ENCODE peak calls at places on chromosomes 7 and 10, in five cellular contexts. One of them, this sample, is unnamed.

GRCh38 chr10:70052462-70053211 is at the start of gene MACROH2A2:
- DNase-seq in Calu3: peak; percentile 73
- DNase-seq in type B pancreatic cell: peak; percentile 90
- DNase-seq in AG09309: peak; percentile 5
- DNase-seq in astrocyte of the cerebellum: peak; percentile 23
- DNase-seq in this sample: peak; percentile 91

GRCh38 chr10:13158401-13158800 is 3.0 kb upstream of the MCM10 start:
- DNase-seq in astrocyte of the cerebellum: no peak
- DNase-seq in Calu3: peak; percentile 22
- DNase-seq in type B pancreatic cell: no peak
- DNase-seq in AG09309: no peak
- DNase-seq in this sample: no peak

GRCh38 chr10:5076615-5077014 is 17.6 kb upstream of the AKR1C3 start:
- DNase-seq in AG09309: peak; percentile 32
- DNase-seq in astrocyte of the cerebellum: peak; percentile 27
- DNase-seq in Calu3: no peak
- DNase-seq in type B pancreatic cell: no peak
- DNase-seq in this sample: no peak

GRCh38 chr10:131065673-131066331 is 245.7 kb downstream of the TCERG1L start:
- DNase-seq in Calu3: no peak
- DNase-seq in astrocyte of the cerebellum: peak; percentile 9
- DNase-seq in type B pancreatic cell: no peak
- DNase-seq in AG09309: no peak
- DNase-seq in this sample: no peak

GRCh38 chr7:156456503-156457115 is 184.0 kb upstream of the RNF32 start:
- DNase-seq in type B pancreatic cell: no peak
- DNase-seq in Calu3: peak; percentile 19
- DNase-seq in AG09309: no peak
- DNase-seq in astrocyte of the cerebellum: no peak
- DNase-seq in this sample: no peak

GRCh38 chr10:5540886-5541285 is 16.1 kb downstream of the CALML3 start:
- DNase-seq in AG09309: no peak
- DNase-seq in type B pancreatic cell: no peak
- DNase-seq in astrocyte of the cerebellum: no peak
- DNase-seq in Calu3: no peak
- DNase-seq in this sample: no peak

GRCh38 chr7:128266891-128267839 is 26.1 kb downstream of the LEP start:
- DNase-seq in astrocyte of the cerebellum: peak; percentile 13
- DNase-seq in Calu3: peak; percentile 43
- DNase-seq in type B pancreatic cell: no peak
- DNase-seq in AG09309: peak; percentile 29
- DNase-seq in this sample: peak; percentile 93

GRCh38 chr7:86123476-86123875 is 520.2 kb upstream of the GRM3 start:
- DNase-seq in astrocyte of the cerebellum: no peak
- DNase-seq in AG09309: no peak
- DNase-seq in type B pancreatic cell: no peak
- DNase-seq in Calu3: no peak
- DNase-seq in this sample: no peak

GRCh38 chr7:30800785-30801252 is 29.6 kb downstream of the MINDY4 start:
- DNase-seq in astrocyte of the cerebellum: peak; percentile 82
- DNase-seq in Calu3: peak; percentile 76
- DNase-seq in type B pancreatic cell: no peak
- DNase-seq in AG09309: peak; percentile 52
- DNase-seq in this sample: peak; percentile 84

GRCh38 chr10:92110039-92110794 is 180.7 kb downstream of the CPEB3 start:
- DNase-seq in AG09309: no peak
- DNase-seq in type B pancreatic cell: no peak
- DNase-seq in astrocyte of the cerebellum: no peak
- DNase-seq in Calu3: no peak
- DNase-seq in this sample: no peak

GRCh38 chr10:6269953-6270867 is 67.5 kb downstream of the PFKFB3 start:
- DNase-seq in type B pancreatic cell: no peak
- DNase-seq in AG09309: no peak
- DNase-seq in astrocyte of the cerebellum: no peak
- DNase-seq in Calu3: no peak
- DNase-seq in this sample: peak; percentile 49

GRCh38 chr10:48494073-48494472 is 110.8 kb downstream of the ARHGAP22 start:
- DNase-seq in astrocyte of the cerebellum: no peak
- DNase-seq in AG09309: no peak
- DNase-seq in type B pancreatic cell: no peak
- DNase-seq in Calu3: no peak
- DNase-seq in this sample: peak; percentile 57

GRCh38 chr7:66013938-66014337 is 31.9 kb upstream of the GUSB start:
- DNase-seq in astrocyte of the cerebellum: peak; percentile 39
- DNase-seq in type B pancreatic cell: no peak
- DNase-seq in AG09309: peak; percentile 18
- DNase-seq in Calu3: peak; percentile 33
- DNase-seq in this sample: no peak

GRCh38 chr7:21869785-21870402 is 75.8 kb downstream of the CDCA7L start:
- DNase-seq in astrocyte of the cerebellum: no peak
- DNase-seq in Calu3: no peak
- DNase-seq in AG09309: no peak
- DNase-seq in type B pancreatic cell: no peak
- DNase-seq in this sample: no peak

GRCh38 chr7:137816696-137817320 is 30.0 kb downstream of the DGKI start:
- DNase-seq in type B pancreatic cell: no peak
- DNase-seq in astrocyte of the cerebellum: no peak
- DNase-seq in Calu3: no peak
- DNase-seq in AG09309: no peak
- DNase-seq in this sample: no peak

GRCh38 chr10:80497187-80498038 is 40.3 kb upstream of the SH2D4B start:
- DNase-seq in astrocyte of the cerebellum: peak; percentile 88
- DNase-seq in Calu3: no peak
- DNase-seq in AG09309: no peak
- DNase-seq in type B pancreatic cell: no peak
- DNase-seq in this sample: no peak

GRCh38 chr10:110141747-110142625 is 65.4 kb upstream of the MXI1 start:
- DNase-seq in AG09309: no peak
- DNase-seq in astrocyte of the cerebellum: no peak
- DNase-seq in type B pancreatic cell: no peak
- DNase-seq in Calu3: no peak
- DNase-seq in this sample: no peak

GRCh38 chr10:16732376-16732775 is 84.8 kb downstream of the RSU1 start:
- DNase-seq in Calu3: no peak
- DNase-seq in type B pancreatic cell: no peak
- DNase-seq in astrocyte of the cerebellum: no peak
- DNase-seq in AG09309: no peak
- DNase-seq in this sample: no peak
- TF ChIP-seq CTCF in Calu3: no peak
- TF ChIP-seq CTCF in type B pancreatic cell: no peak
- TF ChIP-seq CTCF in astrocyte of the cerebellum: no peak
- TF ChIP-seq CTCF in AG09309: no peak
- TF ChIP-seq CTCF in this sample: no peak

DNA sequence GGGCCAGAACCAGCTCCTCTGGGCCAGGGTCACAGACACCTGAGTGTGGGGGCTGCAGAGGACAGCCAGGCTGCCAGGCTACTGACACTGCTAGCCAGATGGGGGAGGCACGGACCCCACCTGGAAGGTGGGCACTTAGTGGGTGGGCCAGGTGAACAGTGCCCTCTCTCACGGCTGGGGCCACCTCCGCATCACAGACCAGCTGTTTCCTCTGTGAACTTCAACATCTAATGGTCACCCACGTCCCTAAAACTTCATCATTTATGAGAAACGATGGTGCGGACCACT is 80.4 kb downstream of the MKI67 start:
- DNase-seq in AG09309: no peak
- DNase-seq in astrocyte of the cerebellum: no peak
- DNase-seq in type B pancreatic cell: no peak
- DNase-seq in Calu3: no peak
- DNase-seq in this sample: no peak
- TF ChIP-seq CTCF in AG09309: no peak
- TF ChIP-seq CTCF in astrocyte of the cerebellum: no peak
- TF ChIP-seq CTCF in type B pancreatic cell: no peak
- TF ChIP-seq CTCF in Calu3: no peak
- TF ChIP-seq CTCF in this sample: no peak

GRCh38 chr7:117875566-117875965 is 2.3 kb upstream of the CTTNBP2 start:
- DNase-seq in astrocyte of the cerebellum: no peak
- DNase-seq in type B pancreatic cell: no peak
- DNase-seq in Calu3: no peak
- DNase-seq in AG09309: no peak
- DNase-seq in this sample: no peak
- TF ChIP-seq CTCF in astrocyte of the cerebellum: peak; percentile 56
- TF ChIP-seq CTCF in type B pancreatic cell: peak; percentile 75
- TF ChIP-seq CTCF in Calu3: peak; percentile 14
- TF ChIP-seq CTCF in AG09309: no peak
- TF ChIP-seq CTCF in this sample: peak; percentile 25

GRCh38 chr7:17680943-17681351 is 259.3 kb downstream of the SNX13 start:
- DNase-seq in type B pancreatic cell: no peak
- DNase-seq in AG09309: no peak
- DNase-seq in astrocyte of the cerebellum: no peak
- DNase-seq in Calu3: no peak
- DNase-seq in this sample: no peak
- TF ChIP-seq CTCF in type B pancreatic cell: peak; percentile 73
- TF ChIP-seq CTCF in AG09309: peak; percentile 11
- TF ChIP-seq CTCF in astrocyte of the cerebellum: no peak
- TF ChIP-seq CTCF in Calu3: peak; percentile 54
- TF ChIP-seq CTCF in this sample: peak; percentile 55

DNA sequence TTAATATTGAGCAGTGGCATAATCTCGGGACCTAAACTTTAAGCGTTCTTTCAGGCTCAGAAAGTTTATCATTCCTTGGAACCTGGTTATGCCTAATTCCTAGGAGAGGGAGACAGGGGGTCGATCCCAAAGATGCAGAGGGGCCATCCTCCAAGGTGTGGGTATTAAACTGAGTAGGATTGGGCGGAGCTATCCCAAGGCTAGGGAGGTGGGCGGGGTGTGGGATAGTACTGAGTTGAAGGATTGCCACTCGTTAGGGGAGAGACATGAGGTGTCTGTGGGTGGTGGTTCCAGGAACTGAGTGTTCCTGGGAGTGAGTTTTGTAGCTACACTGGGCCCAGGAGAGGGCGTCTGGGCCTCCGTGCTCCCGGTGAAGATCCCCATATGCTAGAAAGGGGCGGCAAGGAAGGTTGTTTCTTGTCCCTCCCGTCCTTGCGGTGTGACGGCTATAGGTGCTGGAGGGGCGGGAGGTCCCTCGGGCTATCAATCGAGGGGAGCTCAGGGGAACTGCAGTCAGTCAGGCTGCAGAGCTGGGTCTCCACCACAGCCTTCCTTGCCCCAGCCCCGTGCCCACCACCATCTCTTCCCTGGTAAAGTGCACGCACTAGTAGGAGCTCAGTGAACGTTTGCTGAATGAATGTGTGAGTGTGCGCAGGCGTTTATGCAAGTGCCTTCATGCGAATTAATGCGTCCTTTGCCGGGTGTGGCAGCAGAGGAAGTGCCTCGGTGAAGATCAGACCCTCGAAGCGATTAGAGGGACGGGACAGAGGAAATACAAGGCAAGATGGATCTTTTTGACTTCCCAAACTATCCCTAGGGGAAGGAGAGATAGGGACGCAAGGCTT is 3.0 kb upstream of the HMX2 start:
- DNase-seq in astrocyte of the cerebellum: no peak
- DNase-seq in AG09309: no peak
- DNase-seq in Calu3: no peak
- DNase-seq in type B pancreatic cell: no peak
- DNase-seq in this sample: peak; percentile 59
- TF ChIP-seq CTCF in astrocyte of the cerebellum: no peak
- TF ChIP-seq CTCF in AG09309: peak; percentile 20
- TF ChIP-seq CTCF in Calu3: no peak
- TF ChIP-seq CTCF in type B pancreatic cell: peak; percentile 20
- TF ChIP-seq CTCF in this sample: no peak

GRCh38 chr10:103613616-103614015 is 120.1 kb downstream of the NEURL1 start:
- DNase-seq in Calu3: no peak
- DNase-seq in astrocyte of the cerebellum: no peak
- DNase-seq in AG09309: no peak
- DNase-seq in type B pancreatic cell: no peak
- DNase-seq in this sample: no peak

GRCh38 chr10:103610921-103611511 is 117.5 kb downstream of the NEURL1 start:
- DNase-seq in Calu3: no peak
- DNase-seq in type B pancreatic cell: no peak
- DNase-seq in AG09309: no peak
- DNase-seq in astrocyte of the cerebellum: no peak
- DNase-seq in this sample: no peak

GRCh38 chr10:103610083-103610472 is 116.6 kb downstream of the NEURL1 start:
- DNase-seq in type B pancreatic cell: no peak
- DNase-seq in astrocyte of the cerebellum: no peak
- DNase-seq in AG09309: no peak
- DNase-seq in Calu3: no peak
- DNase-seq in this sample: no peak

GRCh38 chr10:103614511-103615158 is 121.1 kb downstream of the NEURL1 start:
- DNase-seq in Calu3: no peak
- DNase-seq in type B pancreatic cell: no peak
- DNase-seq in AG09309: no peak
- DNase-seq in astrocyte of the cerebellum: no peak
- DNase-seq in this sample: no peak

GRCh38 chr10:103612462-103613365 is 119.2 kb downstream of the NEURL1 start:
- DNase-seq in astrocyte of the cerebellum: no peak
- DNase-seq in AG09309: peak; percentile 35
- DNase-seq in Calu3: no peak
- DNase-seq in type B pancreatic cell: no peak
- DNase-seq in this sample: no peak
- TF ChIP-seq CTCF in astrocyte of the cerebellum: no peak
- TF ChIP-seq CTCF in AG09309: peak; percentile 16
- TF ChIP-seq CTCF in Calu3: no peak
- TF ChIP-seq CTCF in type B pancreatic cell: no peak
- TF ChIP-seq CTCF in this sample: no peak

DNA sequence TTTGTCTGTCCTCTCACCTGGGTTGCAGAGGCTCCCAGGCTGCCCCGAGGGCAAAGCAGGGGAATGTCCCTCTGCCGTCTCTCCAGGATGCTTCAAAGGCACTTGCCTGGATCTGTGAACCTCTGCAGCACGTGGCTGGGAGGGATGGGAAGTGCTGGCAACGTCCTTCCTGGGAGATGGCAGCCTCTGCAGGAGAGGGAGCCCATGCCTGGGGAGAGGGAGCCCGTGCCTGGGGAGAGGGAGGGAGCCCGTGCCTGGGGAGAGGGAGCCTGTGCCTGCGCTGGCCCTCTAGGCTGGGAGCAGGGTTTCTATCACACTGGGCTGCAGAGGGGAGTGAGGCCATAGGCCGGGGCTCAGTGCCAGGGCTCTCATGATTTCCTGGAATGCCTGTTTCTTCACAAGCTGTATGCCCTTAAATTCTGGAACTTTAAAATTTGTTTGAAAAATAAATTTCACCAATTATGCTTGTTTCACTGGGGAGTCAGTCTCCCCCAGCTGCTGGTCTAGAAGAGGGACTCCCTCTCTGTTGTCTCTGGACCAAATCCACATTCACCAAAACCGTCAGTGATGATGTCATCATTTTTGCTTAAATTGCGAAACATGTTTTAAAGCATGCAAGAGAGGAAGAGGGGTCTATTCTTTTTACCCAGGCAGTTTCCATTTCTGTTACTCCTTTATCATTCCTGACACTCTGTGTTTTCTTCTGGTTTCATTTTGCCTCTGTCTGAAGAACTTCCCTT is 135.7 kb downstream of the DNAJB6 start:
- DNase-seq in AG09309: no peak
- DNase-seq in astrocyte of the cerebellum: no peak
- DNase-seq in Calu3: no peak
- DNase-seq in type B pancreatic cell: no peak
- DNase-seq in this sample: peak; percentile 66
- TF ChIP-seq CTCF in AG09309: no peak
- TF ChIP-seq CTCF in astrocyte of the cerebellum: no peak
- TF ChIP-seq CTCF in Calu3: no peak
- TF ChIP-seq CTCF in type B pancreatic cell: no peak
- TF ChIP-seq CTCF in this sample: no peak

GRCh38 chr10:42866115-42866995 is 83.8 kb downstream of the BMS1 start:
- DNase-seq in AG09309: peak; percentile 5
- DNase-seq in Calu3: peak; percentile 87
- DNase-seq in astrocyte of the cerebellum: peak; percentile 20
- DNase-seq in type B pancreatic cell: peak; percentile 85
- DNase-seq in this sample: peak; percentile 93
- TF ChIP-seq CTCF in AG09309: peak; percentile 76
- TF ChIP-seq CTCF in Calu3: peak; percentile 84
- TF ChIP-seq CTCF in astrocyte of the cerebellum: peak; percentile 72
- TF ChIP-seq CTCF in type B pancreatic cell: peak; percentile 91
- TF ChIP-seq CTCF in this sample: peak; percentile 89

GRCh38 chr10:78774999-78775711 is 293.6 kb upstream of the ZMIZ1 start:
- DNase-seq in astrocyte of the cerebellum: peak; percentile 55
- DNase-seq in AG09309: no peak
- DNase-seq in Calu3: no peak
- DNase-seq in type B pancreatic cell: no peak
- DNase-seq in this sample: no peak
- TF ChIP-seq CTCF in astrocyte of the cerebellum: no peak
- TF ChIP-seq CTCF in AG09309: no peak
- TF ChIP-seq CTCF in Calu3: no peak
- TF ChIP-seq CTCF in type B pancreatic cell: no peak
- TF ChIP-seq CTCF in this sample: peak; percentile 9